ENCODE peak calls at places on chromosome 6, in four cellular contexts. One of them, this sample, is unnamed.
A peak's percentile ranks its signal among the peaks of the same experiment; 100 is the strongest.

GRCh38 chr6:24415753-24416152 is 13.0 kb downstream of the MRS2 start:
- DNase-seq in HepG2: no peak
- DNase-seq in GM12878: no peak
- DNase-seq in K562: no peak
- DNase-seq in this sample: no peak

GRCh38 chr6:32151885-32152311 is at the start of gene PRRT1:
- DNase-seq in GM12878: no peak
- DNase-seq in HepG2: no peak
- DNase-seq in K562: peak; percentile 47
- DNase-seq in this sample: peak; percentile 60

GRCh38 chr6:41705329-41705995 is 29.9 kb downstream of the TFEB start:
- DNase-seq in K562: no peak
- DNase-seq in GM12878: no peak
- DNase-seq in HepG2: no peak
- DNase-seq in this sample: no peak

GRCh38 chr6:33621396-33622388 is 570 bp downstream of the ITPR3 start:
- DNase-seq in HepG2: no peak
- DNase-seq in K562: peak; percentile 80
- DNase-seq in GM12878: no peak
- DNase-seq in this sample: no peak

GRCh38 chr6:165098165-165098564 is 211.2 kb downstream of the C6orf118 start:
- DNase-seq in K562: peak; percentile 19
- DNase-seq in HepG2: no peak
- DNase-seq in GM12878: no peak
- DNase-seq in this sample: no peak

GRCh38 chr6:56843476-56844349 is 111.2 kb upstream of the BEND6 start:
- DNase-seq in K562: peak; percentile 47
- DNase-seq in HepG2: peak; percentile 77
- DNase-seq in GM12878: peak; percentile 66
- DNase-seq in this sample: peak; percentile 91

GRCh38 chr6:35078226-35078850 is 62.8 kb downstream of the TCP11 start:
- DNase-seq in HepG2: no peak
- DNase-seq in K562: no peak
- DNase-seq in GM12878: no peak
- DNase-seq in this sample: no peak

GRCh38 chr6:44257007-44257752 is at the start of gene SLC35B2:
- DNase-seq in GM12878: no peak
- DNase-seq in HepG2: peak; percentile 88
- DNase-seq in K562: peak; percentile 93
- DNase-seq in this sample: peak; percentile 95

GRCh38 chr6:143971453-143971852 is 36.6 kb downstream of the PLAGL1 start:
- DNase-seq in HepG2: no peak
- DNase-seq in K562: no peak
- DNase-seq in GM12878: no peak
- DNase-seq in this sample: no peak

GRCh38 chr6:28643017-28643740 is 117.5 kb downstream of the GPX5 start:
- DNase-seq in K562: peak; percentile 43
- DNase-seq in GM12878: peak; percentile 36
- DNase-seq in HepG2: peak; percentile 69
- DNase-seq in this sample: peak; percentile 38

GRCh38 chr6:137665342-137665741 is 171.1 kb upstream of the OLIG3 start:
- DNase-seq in HepG2: no peak
- DNase-seq in K562: no peak
- DNase-seq in GM12878: no peak
- DNase-seq in this sample: no peak

GRCh38 chr6:98808522-98809210 is 25.7 kb upstream of the POU3F2 start:
- DNase-seq in K562: no peak
- DNase-seq in GM12878: no peak
- DNase-seq in HepG2: no peak
- DNase-seq in this sample: no peak

GRCh38 chr6:107911711-107912110 is 46.3 kb downstream of the SEC63 start:
- DNase-seq in K562: no peak
- DNase-seq in GM12878: no peak
- DNase-seq in HepG2: no peak
- DNase-seq in this sample: no peak

GRCh38 chr6:147040041-147040440 is 164.2 kb upstream of the STXBP5 start:
- DNase-seq in HepG2: no peak
- DNase-seq in K562: no peak
- DNase-seq in GM12878: no peak
- DNase-seq in this sample: no peak

GRCh38 chr6:142331075-142331551 is 29.3 kb downstream of the ADGRG6 start:
- DNase-seq in GM12878: no peak
- DNase-seq in K562: no peak
- DNase-seq in HepG2: peak; percentile 100
- DNase-seq in this sample: no peak

GRCh38 chr6:132063204-132063603 is 112.0 kb upstream of the CCN2 start:
- DNase-seq in K562: no peak
- DNase-seq in HepG2: no peak
- DNase-seq in GM12878: no peak
- DNase-seq in this sample: no peak

GRCh38 chr6:3882865-3883264 is 33.7 kb downstream of the FAM50B start:
- DNase-seq in K562: no peak
- DNase-seq in HepG2: no peak
- DNase-seq in GM12878: no peak
- DNase-seq in this sample: no peak

GRCh38 chr6:36272234-36272633 is 2.4 kb downstream of the PNPLA1 start:
- DNase-seq in GM12878: no peak
- DNase-seq in HepG2: no peak
- DNase-seq in K562: no peak
- DNase-seq in this sample: no peak

GRCh38 chr6:142551145-142551811 is 249.5 kb downstream of the ADGRG6 start:
- DNase-seq in HepG2: no peak
- DNase-seq in GM12878: no peak
- DNase-seq in K562: no peak
- DNase-seq in this sample: no peak

GRCh38 chr6:32195902-32196681 is 3.6 kb upstream of the GPSM3 start:
- DNase-seq in HepG2: peak; percentile 88
- DNase-seq in K562: peak; percentile 80
- DNase-seq in GM12878: peak; percentile 48
- DNase-seq in this sample: peak; percentile 88

GRCh38 chr6:125850361-125850760 is 59.6 kb downstream of the NCOA7 start:
- DNase-seq in GM12878: no peak
- DNase-seq in K562: no peak
- DNase-seq in HepG2: no peak
- DNase-seq in this sample: no peak

GRCh38 chr6:80553071-80553740 is 446.7 kb downstream of the BCKDHB start:
- DNase-seq in GM12878: no peak
- DNase-seq in HepG2: no peak
- DNase-seq in K562: no peak
- DNase-seq in this sample: no peak

GRCh38 chr6:168695701-168696100 is 254.7 kb downstream of the SMOC2 start:
- DNase-seq in HepG2: no peak
- DNase-seq in K562: no peak
- DNase-seq in GM12878: no peak
- DNase-seq in this sample: no peak

GRCh38 chr6:32196682-32197616 is 4.5 kb upstream of the GPSM3 start:
- DNase-seq in K562: peak; percentile 53
- DNase-seq in GM12878: no peak
- DNase-seq in HepG2: no peak
- DNase-seq in this sample: peak; percentile 70

GRCh38 chr6:4714961-4715501 is 61.2 kb upstream of the CDYL start:
- DNase-seq in GM12878: no peak
- DNase-seq in HepG2: no peak
- DNase-seq in K562: no peak
- DNase-seq in this sample: no peak

GRCh38 chr6:116682334-116682712 is 1.3 kb downstream of the KPNA5 start:
- DNase-seq in GM12878: peak; percentile 27
- DNase-seq in K562: no peak
- DNase-seq in HepG2: no peak
- DNase-seq in this sample: peak; percentile 17

GRCh38 chr6:151773382-151773781 is 34.1 kb upstream of the ESR1 start:
- DNase-seq in K562: no peak
- DNase-seq in GM12878: no peak
- DNase-seq in HepG2: peak; percentile 14
- DNase-seq in this sample: no peak

GRCh38 chr6:2209226-2209809 is 36.1 kb downstream of the GMDS start:
- DNase-seq in GM12878: peak; percentile 15
- DNase-seq in HepG2: peak; percentile 72
- DNase-seq in K562: peak; percentile 39
- DNase-seq in this sample: peak; percentile 40

GRCh38 chr6:113361014-113361645 is 496.0 kb upstream of the MARCKS start:
- DNase-seq in GM12878: no peak
- DNase-seq in HepG2: peak; percentile 82
- DNase-seq in K562: no peak
- DNase-seq in this sample: no peak

GRCh38 chr6:43989556-43990248 is 137.6 kb downstream of the MRPL14 start:
- DNase-seq in HepG2: no peak
- DNase-seq in K562: no peak
- DNase-seq in GM12878: no peak
- DNase-seq in this sample: peak; percentile 74

GRCh38 chr6:150881911-150882481 is 16.5 kb downstream of the MTHFD1L start:
- DNase-seq in HepG2: peak; percentile 97
- DNase-seq in GM12878: no peak
- DNase-seq in K562: no peak
- DNase-seq in this sample: peak; percentile 67

GRCh38 chr6:101803146-101803545 is 409.6 kb downstream of the GRIK2 start:
- DNase-seq in K562: no peak
- DNase-seq in HepG2: no peak
- DNase-seq in GM12878: no peak
- DNase-seq in this sample: no peak

GRCh38 chr6:52925042-52925441 is 15.5 kb upstream of the GSTA3 start:
- DNase-seq in GM12878: no peak
- DNase-seq in K562: no peak
- DNase-seq in HepG2: no peak
- DNase-seq in this sample: no peak

GRCh38 chr6:161066511-161066910 is 74.9 kb downstream of the MAP3K4 start:
- DNase-seq in HepG2: no peak
- DNase-seq in GM12878: no peak
- DNase-seq in K562: no peak
- DNase-seq in this sample: no peak

GRCh38 chr6:17017416-17017815 is 84.4 kb upstream of the STMND1 start:
- DNase-seq in GM12878: no peak
- DNase-seq in HepG2: no peak
- DNase-seq in K562: no peak
- DNase-seq in this sample: no peak

GRCh38 chr6:17015551-17016381 is 86.1 kb upstream of the STMND1 start:
- DNase-seq in HepG2: no peak
- DNase-seq in GM12878: no peak
- DNase-seq in K562: peak; percentile 17
- DNase-seq in this sample: no peak

GRCh38 chr6:17012421-17013225 is 89.2 kb upstream of the STMND1 start:
- DNase-seq in HepG2: no peak
- DNase-seq in K562: no peak
- DNase-seq in GM12878: no peak
- DNase-seq in this sample: peak; percentile 45

GRCh38 chr6:17013701-17014100 is 88.1 kb upstream of the STMND1 start:
- DNase-seq in GM12878: no peak
- DNase-seq in HepG2: no peak
- DNase-seq in K562: no peak
- DNase-seq in this sample: no peak

DNA sequence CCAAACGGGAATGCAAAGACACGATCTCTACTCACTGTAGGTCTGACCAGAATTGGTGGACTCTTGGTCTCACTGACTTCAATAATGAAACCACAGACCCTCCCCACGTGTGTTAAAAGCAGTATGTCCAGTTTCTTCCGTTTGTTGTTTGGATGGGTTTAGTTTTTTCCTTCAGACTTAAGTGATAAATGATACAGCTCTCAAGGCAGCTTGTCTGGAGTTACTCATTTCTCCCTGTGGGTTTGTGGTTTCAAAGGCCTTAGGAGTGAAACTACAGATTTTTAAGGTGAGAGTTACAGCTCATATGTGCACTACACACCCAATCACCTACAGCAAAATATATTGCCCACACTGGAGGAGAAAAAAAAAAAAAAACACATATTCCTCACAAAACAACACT is 86.7 kb upstream of the STMND1 start:
- DNase-seq in GM12878: peak; percentile 13
- DNase-seq in HepG2: no peak
- DNase-seq in K562: no peak
- DNase-seq in this sample: no peak
- TF ChIP-seq FOXM1 in GM12878: no peak
- TF ChIP-seq FOXM1 in HepG2: no peak
- TF ChIP-seq FOXM1 in K562: no peak
- TF ChIP-seq FOXM1 in this sample: no peak

GRCh38 chr6:30726506-30727413 is 6.6 kb downstream of the TUBB start:
- DNase-seq in K562: no peak
- DNase-seq in GM12878: no peak
- DNase-seq in HepG2: no peak
- DNase-seq in this sample: no peak
- TF ChIP-seq POLR2AphosphoS5 in K562: no peak
- TF ChIP-seq POLR2AphosphoS5 in GM12878: peak; percentile 22
- TF ChIP-seq POLR2AphosphoS5 in HepG2: peak; percentile 13
- TF ChIP-seq POLR2AphosphoS5 in this sample: peak; percentile 42

DNA sequence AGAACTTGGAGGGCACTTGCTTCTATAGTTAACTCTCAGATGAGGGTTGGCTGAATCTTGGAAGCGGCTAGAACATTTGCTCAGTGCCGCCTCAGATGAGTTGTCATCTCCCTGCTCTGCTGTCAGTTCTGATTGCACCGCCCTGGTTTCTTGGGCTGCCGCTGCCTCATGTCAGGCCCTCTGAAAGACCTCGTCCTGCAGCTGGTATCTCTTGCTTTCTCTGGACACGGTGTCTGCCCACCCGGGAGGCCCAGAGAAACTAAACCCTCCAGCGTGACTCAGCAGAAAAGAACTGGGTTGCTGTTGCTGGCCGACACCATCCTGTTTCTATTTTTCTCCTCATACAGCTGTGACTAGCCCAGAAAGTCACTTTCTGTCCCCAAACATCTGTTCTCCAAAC is 355.4 kb downstream of the CD83 start:
- DNase-seq in GM12878: no peak
- DNase-seq in K562: peak; percentile 39
- DNase-seq in HepG2: no peak
- DNase-seq in this sample: no peak
- TF ChIP-seq FOXM1 in GM12878: no peak
- TF ChIP-seq FOXM1 in K562: no peak
- TF ChIP-seq FOXM1 in HepG2: no peak
- TF ChIP-seq FOXM1 in this sample: no peak

DNA sequence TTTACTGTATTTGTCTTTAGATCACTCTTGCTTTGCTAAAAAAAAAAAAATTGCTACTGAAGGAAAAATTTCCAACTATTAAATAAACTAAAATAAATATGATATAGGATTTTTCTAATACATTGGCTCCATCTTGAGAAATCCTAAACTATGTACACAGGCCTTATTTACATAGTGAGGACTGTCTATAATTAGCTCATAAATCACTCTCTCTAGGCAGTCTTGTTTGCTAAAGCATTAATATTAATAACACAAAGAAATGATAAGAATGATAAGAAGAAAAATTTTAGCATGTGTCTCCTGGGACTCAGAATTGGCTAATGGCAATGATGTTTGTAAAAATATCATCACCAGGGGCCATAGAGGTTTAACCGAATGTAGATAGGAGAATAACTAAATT is 13.3 kb upstream of the CRYBG1 start:
- DNase-seq in GM12878: no peak
- DNase-seq in HepG2: no peak
- DNase-seq in K562: no peak
- DNase-seq in this sample: no peak
- TF ChIP-seq POLR2AphosphoS5 in GM12878: no peak
- TF ChIP-seq POLR2AphosphoS5 in HepG2: no peak
- TF ChIP-seq POLR2AphosphoS5 in K562: no peak
- TF ChIP-seq POLR2AphosphoS5 in this sample: no peak

GRCh38 chr6:111157412-111157811 is 70.1 kb downstream of the SLC16A10 start:
- DNase-seq in K562: no peak
- DNase-seq in GM12878: no peak
- DNase-seq in HepG2: no peak
- DNase-seq in this sample: no peak
- TF ChIP-seq FOXM1 in K562: no peak
- TF ChIP-seq FOXM1 in GM12878: no peak
- TF ChIP-seq FOXM1 in HepG2: no peak
- TF ChIP-seq FOXM1 in this sample: no peak

This sample was measured in SK-N-SH.